ENCODE peak calls at places on chromosome 11, in eight cellular contexts. O is HCT116, C is WERI-Rb-1, S is AG09309, T is pancreas, M is adrenal gland, K is GM12865, W is HFF-Myc. U is an unnamed sample.

GRCh38 chr11:15654397-15654915 is 539.7 kb downstream of the INSC start:
- DNase-seq in O (no peak), C (no peak), S (no peak), T (no peak), M (no peak), K (no peak), W (no peak), U (no peak)

GRCh38 chr11:35618497-35619029 is 303 bp downstream of the FJX1 start:
- DNase-seq in O (no peak), C (peak), S (no peak), T (peak), M (peak), K (peak), W (no peak), U (no peak)

GRCh38 chr11:128694618-128695481 is 978 bp downstream of the FLI1 start:
- DNase-seq in O (no peak), C (no peak), S (no peak), T (no peak), M (no peak), K (peak), W (no peak), U (no peak)

GRCh38 chr11:9651899-9652748 is 11.8 kb upstream of the SWAP70 start:
- DNase-seq in O (no peak), C (no peak), S (no peak), T (no peak), M (no peak), K (no peak), W (no peak), U (no peak)

GRCh38 chr11:26070981-26071380 is 260.9 kb upstream of the ANO3 start:
- DNase-seq in O (no peak), C (no peak), S (no peak), T (no peak), M (no peak), K (no peak), W (no peak), U (no peak)

GRCh38 chr11:126662055-126662790 is 306.7 kb downstream of the ST3GAL4 start:
- DNase-seq in O (no peak), C (no peak), S (no peak), T (no peak), M (no peak), K (no peak), W (no peak), U (no peak)

GRCh38 chr11:74311352-74311926 is at the start of gene P4HA3:
- DNase-seq in O (peak), C (peak), S (no peak), T (peak), M (peak), K (peak), W (no peak), U (no peak)

GRCh38 chr11:112965601-112966125 is 4.4 kb downstream of the NCAM1 start:
- DNase-seq in O (no peak), C (no peak), S (no peak), T (no peak), M (no peak), K (no peak), W (no peak), U (no peak)

GRCh38 chr11:63802637-63803414 is 10.4 kb upstream of the SPINDOC start:
- DNase-seq in O (peak), C (no peak), S (peak), T (no peak), M (no peak), K (peak), W (no peak), U (peak)

GRCh38 chr11:94854770-94855633 is 86.8 kb downstream of the AMOTL1 start:
- DNase-seq in O (no peak), C (no peak), S (no peak), T (no peak), M (no peak), K (no peak), W (no peak), U (no peak)

GRCh38 chr11:130478204-130478701 is 29.8 kb downstream of the ADAMTS15 start:
- DNase-seq in O (no peak), C (no peak), S (peak), T (no peak), M (peak), K (no peak), W (peak), U (peak)

GRCh38 chr11:59545179-59546020 is 34.1 kb downstream of the OR4D9 start:
- DNase-seq in O (peak), C (no peak), S (no peak), T (no peak), M (peak), K (no peak), W (peak), U (no peak)

GRCh38 chr11:115357066-115357465 is 147.1 kb downstream of the CADM1 start:
- DNase-seq in O (no peak), C (no peak), S (no peak), T (no peak), M (no peak), K (no peak), W (no peak), U (no peak)

GRCh38 chr11:84887055-84887629 is 740.0 kb downstream of the DLG2 start:
- DNase-seq in O (no peak), C (no peak), S (no peak), T (no peak), M (no peak), K (no peak), W (no peak), U (no peak)

GRCh38 chr11:46143049-46143806 is 22.0 kb upstream of the PHF21A start:
- DNase-seq in O (no peak), C (no peak), S (no peak), T (no peak), M (no peak), K (no peak), W (no peak), U (no peak)

GRCh38 chr11:122686106-122686505 is 30.6 kb downstream of the UBASH3B start:
- DNase-seq in O (no peak), C (no peak), S (no peak), T (no peak), M (no peak), K (no peak), W (no peak), U (peak)

GRCh38 chr11:77557553-77557952 is 32.2 kb upstream of the AQP11 start:
- DNase-seq in O (no peak), C (peak), S (no peak), T (no peak), M (no peak), K (peak), W (no peak), U (no peak)

GRCh38 chr11:114059278-114059983 is at the start of gene ZBTB16:
- DNase-seq in O (no peak), C (peak), S (no peak), T (peak), M (peak), K (no peak), W (no peak), U (no peak)

GRCh38 chr11:67120881-67121710 is 2.0 kb downstream of the KDM2A start:
- DNase-seq in O (no peak), C (no peak), S (no peak), T (peak), M (peak), K (peak), W (no peak), U (no peak)

GRCh38 chr11:92865352-92865751 is 104.1 kb upstream of the MTNR1B start:
- DNase-seq in O (no peak), C (no peak), S (peak), T (no peak), M (peak), K (no peak), W (no peak), U (no peak)

GRCh38 chr11:132844956-132845355 is 687.3 kb downstream of the OPCML start:
- DNase-seq in O (no peak), C (no peak), S (peak), T (no peak), M (no peak), K (no peak), W (peak), U (no peak)

GRCh38 chr11:112100457-112100856 is 13.8 kb downstream of the SDHD start:
- DNase-seq in O (no peak), C (no peak), S (no peak), T (no peak), M (no peak), K (no peak), W (no peak), U (no peak)

GRCh38 chr11:120208777-120209176 is 2.1 kb upstream of the OAF start:
- DNase-seq in O (no peak), C (no peak), S (no peak), T (no peak), M (peak), K (no peak), W (peak), U (no peak)

GRCh38 chr11:126307706-126308105 is 3.8 kb downstream of the DCPS start:
- DNase-seq in O (no peak), C (peak), S (no peak), T (no peak), M (peak), K (peak), W (no peak), U (no peak)

GRCh38 chr11:115523727-115524399 is 19.6 kb upstream of the CADM1 start:
- DNase-seq in O (no peak), C (no peak), S (no peak), T (no peak), M (no peak), K (no peak), W (no peak), U (no peak)

GRCh38 chr11:61756452-61757212 is 4.2 kb downstream of the MYRF start:
- DNase-seq in O (peak), C (no peak), S (no peak), T (peak), M (no peak), K (peak), W (no peak), U (no peak)

GRCh38 chr11:101442171-101442570 is 141.6 kb downstream of the TRPC6 start:
- DNase-seq in O (no peak), C (no peak), S (no peak), T (peak), M (peak), K (no peak), W (no peak), U (no peak)

GRCh38 chr11:46346886-46347636 is at the start of gene DGKZ:
- DNase-seq in O (peak), C (peak), S (no peak), T (peak), M (peak), K (peak), W (no peak), U (no peak)

GRCh38 chr11:73288873-73289707 is 17.0 kb downstream of the P2RY6 start:
- DNase-seq in O (peak), C (peak), S (no peak), T (peak), M (peak), K (peak), W (no peak), U (peak)
- H3K4me3 ChIP-seq in O (peak), C (peak), S (no peak), T (peak), M (no peak), K (no peak), W (no peak), U (no peak)

DNA sequence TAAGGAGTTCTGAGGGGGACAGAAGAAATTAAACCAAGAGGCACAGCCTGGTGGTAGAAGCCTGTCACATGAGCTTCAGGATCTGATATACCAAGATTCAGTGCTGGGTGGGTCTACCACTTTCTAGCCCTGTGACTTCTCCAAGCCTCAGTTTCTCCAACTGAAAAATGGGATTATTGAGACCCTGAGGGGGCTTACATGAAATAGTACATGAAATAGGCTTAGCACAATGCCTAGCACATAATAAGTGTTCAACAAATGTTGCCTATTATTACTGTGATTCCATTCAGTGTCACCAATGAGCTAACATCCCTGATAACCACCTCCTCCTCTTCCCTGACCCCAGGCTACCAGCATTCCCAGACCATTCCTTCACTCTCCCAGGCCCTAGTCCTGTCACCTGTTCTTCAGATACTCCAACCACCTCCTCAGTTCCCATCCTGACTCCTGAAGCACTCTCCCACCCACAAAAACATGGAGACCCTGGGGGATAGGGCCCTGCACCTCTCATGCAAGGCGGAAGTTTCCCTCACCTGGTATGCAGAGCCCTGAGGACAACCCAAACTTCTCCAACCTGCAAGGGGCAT is 1.8 kb downstream of the TNKS1BP1 start:
- DNase-seq in O (no peak), C (no peak), S (no peak), T (no peak), M (no peak), K (no peak), W (no peak), U (no peak)
- TF ChIP-seq CTCF in O (no peak), C (no peak), S (no peak), T (no peak), M (no peak), K (no peak), W (no peak), U (no peak)

GRCh38 chr11:20020716-20021115 is 139.6 kb downstream of the DBX1 start:
- DNase-seq in O (no peak), C (no peak), S (no peak), T (no peak), M (no peak), K (no peak), W (no peak), U (no peak)

GRCh38 chr11:20022363-20023081 is 137.8 kb downstream of the DBX1 start:
- DNase-seq in O (no peak), C (peak), S (no peak), T (no peak), M (no peak), K (peak), W (no peak), U (no peak)

GRCh38 chr11:20023082-20023426 is 137.2 kb downstream of the DBX1 start:
- DNase-seq in O (no peak), C (no peak), S (no peak), T (no peak), M (no peak), K (no peak), W (no peak), U (no peak)

GRCh38 chr11:20021212-20021611 is 139.1 kb downstream of the DBX1 start:
- DNase-seq in O (no peak), C (no peak), S (no peak), T (no peak), M (no peak), K (no peak), W (no peak), U (no peak)

DNA sequence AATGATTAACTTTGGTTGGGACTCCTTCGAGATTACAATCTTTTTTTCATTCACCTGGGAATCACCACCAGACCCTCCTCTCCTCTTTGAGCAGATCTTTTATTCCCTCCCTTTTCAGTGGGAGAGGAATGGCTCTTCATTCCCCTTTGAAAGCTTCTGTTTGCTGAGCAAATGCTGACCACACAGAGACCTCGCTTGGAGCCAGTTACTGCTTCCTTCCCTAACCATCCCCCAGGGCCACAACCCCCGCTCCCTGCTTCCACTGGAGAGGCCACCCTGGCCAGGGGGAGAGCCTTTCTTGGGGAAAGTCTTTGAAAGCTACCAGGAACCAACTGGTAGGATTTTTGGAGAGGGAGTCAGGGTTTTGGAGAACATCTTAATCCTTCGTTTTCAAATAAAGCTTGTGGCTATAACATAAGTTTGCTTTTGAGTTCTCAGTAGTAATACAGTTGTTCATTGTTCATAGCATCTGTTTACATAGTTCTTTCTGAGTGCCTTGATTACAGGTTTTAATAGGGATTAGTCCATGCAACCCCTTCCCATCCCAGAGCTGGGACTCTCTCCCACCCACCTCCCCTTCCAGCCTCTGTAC is 138.4 kb downstream of the DBX1 start:
- DNase-seq in O (no peak), C (no peak), S (no peak), T (no peak), M (no peak), K (no peak), W (no peak), U (no peak)
- H3K4me3 ChIP-seq in O (no peak), C (peak), S (no peak), T (no peak), M (no peak), K (no peak), W (no peak), U (no peak)

DNA sequence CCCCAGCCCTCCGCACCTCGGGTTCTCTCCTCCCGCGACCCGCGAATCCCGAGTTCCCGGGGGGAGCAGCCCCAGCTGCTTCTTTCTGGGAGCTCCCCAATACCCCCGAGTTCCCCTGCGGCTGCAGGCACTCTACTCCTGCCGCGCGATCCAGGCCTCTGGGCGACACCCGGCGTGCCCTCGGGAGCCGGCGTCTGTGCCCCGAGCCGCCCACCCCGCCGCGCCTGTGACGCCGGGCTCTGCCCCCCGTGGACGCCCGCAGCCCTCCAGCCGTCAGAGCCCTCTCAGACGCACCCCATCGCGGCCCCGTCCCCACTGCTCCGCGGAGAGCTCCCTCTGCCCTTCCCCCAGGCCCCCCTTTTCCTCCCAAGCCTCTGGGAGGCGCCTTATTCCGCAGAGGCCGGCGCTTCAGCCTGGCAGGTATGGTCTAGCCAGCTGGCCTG is 422 bp downstream of the GLB1L2 start:
- DNase-seq in O (no peak), C (peak), S (no peak), T (peak), M (no peak), K (no peak), W (no peak), U (no peak)
- TF ChIP-seq CTCF in O (peak), C (peak), S (no peak), T (no peak), M (no peak), K (no peak), W (no peak), U (no peak)

GRCh38 chr11:2711161-2711560 is 11.4 kb upstream of the KCNQ1OT1 start:
- DNase-seq in O (no peak), C (no peak), S (no peak), T (no peak), M (no peak), K (no peak), W (no peak), U (no peak)

GRCh38 chr11:2709429-2709828 is 9.6 kb upstream of the KCNQ1OT1 start:
- DNase-seq in O (no peak), C (no peak), S (no peak), T (no peak), M (no peak), K (no peak), W (no peak), U (no peak)

GRCh38 chr11:2708151-2708581 is 8.4 kb upstream of the KCNQ1OT1 start:
- DNase-seq in O (no peak), C (no peak), S (no peak), T (no peak), M (no peak), K (no peak), W (no peak), U (no peak)

GRCh38 chr11:2707736-2708135 is 7.9 kb upstream of the KCNQ1OT1 start:
- DNase-seq in O (no peak), C (no peak), S (no peak), T (no peak), M (no peak), K (no peak), W (no peak), U (no peak)

GRCh38 chr11:2708757-2709281 is 9.0 kb upstream of the KCNQ1OT1 start:
- DNase-seq in O (no peak), C (no peak), S (no peak), T (no peak), M (no peak), K (no peak), W (peak), U (no peak)
- H3K4me3 ChIP-seq in O (no peak), C (no peak), S (no peak), T (no peak), M (no peak), K (no peak), W (no peak), U (no peak)

GRCh38 chr11:110091995-110092576 is 1.1 kb upstream of the ZC3H12C start:
- DNase-seq in O (peak), C (peak), S (no peak), T (no peak), M (peak), K (no peak), W (no peak), U (no peak)

GRCh38 chr11:110094298-110095073 is 1.3 kb downstream of the ZC3H12C start:
- DNase-seq in O (no peak), C (no peak), S (no peak), T (no peak), M (no peak), K (no peak), W (no peak), U (no peak)

GRCh38 chr11:110090466-110091026 is 2.6 kb upstream of the ZC3H12C start:
- DNase-seq in O (no peak), C (no peak), S (no peak), T (no peak), M (no peak), K (no peak), W (no peak), U (no peak)

GRCh38 chr11:110093407-110094297 is 460 bp downstream of the ZC3H12C start:
- DNase-seq in O (peak), C (peak), S (no peak), T (peak), M (peak), K (peak), W (no peak), U (no peak)

GRCh38 chr11:110092577-110093406 is at the start of gene ZC3H12C:
- DNase-seq in O (peak), C (peak), S (no peak), T (peak), M (peak), K (peak), W (peak), U (peak)
- TF ChIP-seq CTCF in O (no peak), C (peak), S (peak), T (peak), M (peak), K (peak), W (peak), U (peak)

GRCh38 chr11:65041206-65042035 is at the start of gene SAC3D1:
- DNase-seq in O (peak), C (peak), S (no peak), T (no peak), M (peak), K (no peak), W (no peak), U (no peak)

GRCh38 chr11:65040520-65041205 is 347 bp upstream of the SAC3D1 start:
- DNase-seq in O (peak), C (peak), S (peak), T (peak), M (peak), K (peak), W (peak), U (peak)

GRCh38 chr11:65043881-65044501 is 3.0 kb downstream of the SAC3D1 start:
- DNase-seq in O (no peak), C (no peak), S (peak), T (no peak), M (peak), K (no peak), W (no peak), U (no peak)

GRCh38 chr11:65045061-65045460 is 4.1 kb downstream of the SAC3D1 start:
- DNase-seq in O (no peak), C (no peak), S (no peak), T (no peak), M (peak), K (no peak), W (no peak), U (no peak)

DNA sequence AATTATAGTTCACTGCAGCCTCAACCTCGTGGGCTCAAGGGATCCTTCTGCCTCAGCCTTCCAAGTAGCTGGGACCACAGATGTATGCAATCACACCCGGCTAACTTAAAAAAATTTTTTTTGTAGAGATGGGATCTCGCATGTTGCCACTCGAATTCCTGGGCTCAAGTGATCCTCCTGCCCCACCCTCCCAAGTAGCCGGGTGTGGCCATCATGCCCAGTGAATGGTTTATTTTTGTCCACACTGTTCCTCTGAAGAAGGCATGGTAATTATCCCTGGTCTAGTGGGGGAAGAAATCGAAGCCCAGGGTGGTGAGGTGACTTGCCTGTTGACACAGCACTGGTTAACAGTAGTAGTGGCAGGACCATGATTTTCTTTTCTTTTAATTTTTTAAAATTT is 1.9 kb downstream of the SAC3D1 start:
- DNase-seq in O (no peak), C (no peak), S (no peak), T (no peak), M (no peak), K (no peak), W (no peak), U (no peak)
- H3K4me3 ChIP-seq in O (peak), C (no peak), S (no peak), T (no peak), M (no peak), K (no peak), W (peak), U (no peak)

GRCh38 chr11:27204527-27204926 is 158.5 kb downstream of the CCDC34 start:
- DNase-seq in O (peak), C (no peak), S (no peak), T (no peak), M (no peak), K (peak), W (no peak), U (no peak)
- TF ChIP-seq CTCF in O (peak), C (peak), S (peak), T (no peak), M (no peak), K (peak), W (peak), U (peak)